ENCODE peak calls at places on chromosomes 5 and 9, in ten cellular contexts. One of them, this sample, is unnamed.

GRCh38 chr5:72353046-72353445 is 32.9 kb downstream of the PTCD2 start:
- DNase-seq in NCI-H460: peak
- DNase-seq in NCI-H187: no peak
- DNase-seq in ascending aorta: no peak
- DNase-seq in AG09309: peak
- DNase-seq in activated CD4-positive, alpha-beta T cell treated with anti-CD3 and anti-CD28 coated beads for 48 hours: no peak
- DNase-seq in HEK293T: no peak
- DNase-seq in stimulated activated CD8-positive, alpha-beta memory T cell treated with anti-CD3 and anti-CD28 coated beads, Interleukin-15, amount 100 ng/mL, for 24 hours: no peak
- DNase-seq in renal cortical epithelial cell: no peak
- DNase-seq in CD8-positive, alpha-beta T cell: no peak
- DNase-seq in this sample: no peak

GRCh38 chr5:96432245-96433065 is 593 bp downstream of the PCSK1 start:
- DNase-seq in NCI-H460: no peak
- DNase-seq in NCI-H187: peak
- DNase-seq in ascending aorta: no peak
- DNase-seq in AG09309: no peak
- DNase-seq in activated CD4-positive, alpha-beta T cell treated with anti-CD3 and anti-CD28 coated beads for 48 hours: no peak
- DNase-seq in HEK293T: peak
- DNase-seq in stimulated activated CD8-positive, alpha-beta memory T cell treated with anti-CD3 and anti-CD28 coated beads, Interleukin-15, amount 100 ng/mL, for 24 hours: no peak
- DNase-seq in renal cortical epithelial cell: no peak
- DNase-seq in CD8-positive, alpha-beta T cell: no peak
- DNase-seq in this sample: no peak

GRCh38 chr9:36877239-36877638 is 156.8 kb downstream of the PAX5 start:
- DNase-seq in NCI-H460: no peak
- DNase-seq in NCI-H187: no peak
- DNase-seq in ascending aorta: no peak
- DNase-seq in AG09309: no peak
- DNase-seq in activated CD4-positive, alpha-beta T cell treated with anti-CD3 and anti-CD28 coated beads for 48 hours: no peak
- DNase-seq in HEK293T: no peak
- DNase-seq in stimulated activated CD8-positive, alpha-beta memory T cell treated with anti-CD3 and anti-CD28 coated beads, Interleukin-15, amount 100 ng/mL, for 24 hours: no peak
- DNase-seq in renal cortical epithelial cell: no peak
- DNase-seq in CD8-positive, alpha-beta T cell: no peak
- DNase-seq in this sample: no peak

GRCh38 chr5:43683884-43684471 is 81.0 kb downstream of the NNT start:
- DNase-seq in NCI-H460: no peak
- DNase-seq in NCI-H187: no peak
- DNase-seq in ascending aorta: no peak
- DNase-seq in AG09309: no peak
- DNase-seq in activated CD4-positive, alpha-beta T cell treated with anti-CD3 and anti-CD28 coated beads for 48 hours: no peak
- DNase-seq in HEK293T: no peak
- DNase-seq in stimulated activated CD8-positive, alpha-beta memory T cell treated with anti-CD3 and anti-CD28 coated beads, Interleukin-15, amount 100 ng/mL, for 24 hours: no peak
- DNase-seq in renal cortical epithelial cell: no peak
- DNase-seq in CD8-positive, alpha-beta T cell: no peak
- DNase-seq in this sample: no peak

GRCh38 chr5:113202904-113203716 is 226.5 kb downstream of the DCP2 start:
- DNase-seq in NCI-H460: peak
- DNase-seq in NCI-H187: no peak
- DNase-seq in ascending aorta: no peak
- DNase-seq in AG09309: no peak
- DNase-seq in activated CD4-positive, alpha-beta T cell treated with anti-CD3 and anti-CD28 coated beads for 48 hours: no peak
- DNase-seq in HEK293T: peak
- DNase-seq in stimulated activated CD8-positive, alpha-beta memory T cell treated with anti-CD3 and anti-CD28 coated beads, Interleukin-15, amount 100 ng/mL, for 24 hours: no peak
- DNase-seq in renal cortical epithelial cell: no peak
- DNase-seq in CD8-positive, alpha-beta T cell: no peak
- DNase-seq in this sample: no peak

GRCh38 chr9:19642256-19642655 is 146.6 kb downstream of the SLC24A2 start:
- DNase-seq in NCI-H460: no peak
- DNase-seq in NCI-H187: no peak
- DNase-seq in ascending aorta: no peak
- DNase-seq in AG09309: no peak
- DNase-seq in activated CD4-positive, alpha-beta T cell treated with anti-CD3 and anti-CD28 coated beads for 48 hours: no peak
- DNase-seq in HEK293T: no peak
- DNase-seq in stimulated activated CD8-positive, alpha-beta memory T cell treated with anti-CD3 and anti-CD28 coated beads, Interleukin-15, amount 100 ng/mL, for 24 hours: no peak
- DNase-seq in renal cortical epithelial cell: no peak
- DNase-seq in CD8-positive, alpha-beta T cell: no peak
- DNase-seq in this sample: peak

GRCh38 chr9:88923653-88924284 is 67.5 kb upstream of the S1PR3 start:
- DNase-seq in NCI-H460: no peak
- DNase-seq in NCI-H187: no peak
- DNase-seq in ascending aorta: no peak
- DNase-seq in AG09309: no peak
- DNase-seq in activated CD4-positive, alpha-beta T cell treated with anti-CD3 and anti-CD28 coated beads for 48 hours: peak
- DNase-seq in HEK293T: no peak
- DNase-seq in stimulated activated CD8-positive, alpha-beta memory T cell treated with anti-CD3 and anti-CD28 coated beads, Interleukin-15, amount 100 ng/mL, for 24 hours: no peak
- DNase-seq in renal cortical epithelial cell: no peak
- DNase-seq in CD8-positive, alpha-beta T cell: no peak
- DNase-seq in this sample: no peak

GRCh38 chr9:27527702-27528277 is 1.8 kb downstream of the MOB3B start:
- DNase-seq in NCI-H460: no peak
- DNase-seq in NCI-H187: no peak
- DNase-seq in ascending aorta: no peak
- DNase-seq in AG09309: no peak
- DNase-seq in activated CD4-positive, alpha-beta T cell treated with anti-CD3 and anti-CD28 coated beads for 48 hours: no peak
- DNase-seq in HEK293T: no peak
- DNase-seq in stimulated activated CD8-positive, alpha-beta memory T cell treated with anti-CD3 and anti-CD28 coated beads, Interleukin-15, amount 100 ng/mL, for 24 hours: no peak
- DNase-seq in renal cortical epithelial cell: no peak
- DNase-seq in CD8-positive, alpha-beta T cell: no peak
- DNase-seq in this sample: peak

GRCh38 chr9:33151007-33151557 is 16.1 kb downstream of the B4GALT1 start:
- DNase-seq in NCI-H460: no peak
- DNase-seq in NCI-H187: no peak
- DNase-seq in ascending aorta: no peak
- DNase-seq in AG09309: peak
- DNase-seq in activated CD4-positive, alpha-beta T cell treated with anti-CD3 and anti-CD28 coated beads for 48 hours: no peak
- DNase-seq in HEK293T: peak
- DNase-seq in stimulated activated CD8-positive, alpha-beta memory T cell treated with anti-CD3 and anti-CD28 coated beads, Interleukin-15, amount 100 ng/mL, for 24 hours: no peak
- DNase-seq in renal cortical epithelial cell: peak
- DNase-seq in CD8-positive, alpha-beta T cell: no peak
- DNase-seq in this sample: peak

GRCh38 chr5:26761040-26761439 is 277.3 kb downstream of the CDH9 start:
- DNase-seq in NCI-H460: no peak
- DNase-seq in NCI-H187: no peak
- DNase-seq in ascending aorta: no peak
- DNase-seq in AG09309: no peak
- DNase-seq in activated CD4-positive, alpha-beta T cell treated with anti-CD3 and anti-CD28 coated beads for 48 hours: no peak
- DNase-seq in HEK293T: peak
- DNase-seq in stimulated activated CD8-positive, alpha-beta memory T cell treated with anti-CD3 and anti-CD28 coated beads, Interleukin-15, amount 100 ng/mL, for 24 hours: no peak
- DNase-seq in renal cortical epithelial cell: no peak
- DNase-seq in CD8-positive, alpha-beta T cell: no peak
- DNase-seq in this sample: no peak

This sample was measured in erythroblast.